ENCODE peak calls at places on chromosomes 16 and 17, in eight cellular contexts. One of them, this sample, is unnamed.

GRCh38 chr16:62029947-62030346 is 6.3 kb downstream of the CDH8 start:
- DNase-seq in stomach: no peak
- DNase-seq in transverse colon: no peak
- DNase-seq in effector CD4-positive, alpha-beta T cell: no peak
- DNase-seq in dermis blood vessel endothelial cell: no peak
- DNase-seq in GM12891: no peak
- DNase-seq in thoracic aorta: no peak
- DNase-seq in anterior cingulate cortex: no peak
- DNase-seq in this sample: no peak

GRCh38 chr17:77881545-77881944 is 77.0 kb upstream of the TNRC6C start:
- DNase-seq in stomach: peak; percentile 67
- DNase-seq in transverse colon: peak; percentile 79
- DNase-seq in effector CD4-positive, alpha-beta T cell: peak; percentile 54
- DNase-seq in dermis blood vessel endothelial cell: no peak
- DNase-seq in GM12891: peak; percentile 94
- DNase-seq in thoracic aorta: peak; percentile 52
- DNase-seq in anterior cingulate cortex: peak; percentile 20
- DNase-seq in this sample: peak; percentile 65

GRCh38 chr16:75702247-75702646 is 986 bp upstream of the DUXB start:
- DNase-seq in stomach: no peak
- DNase-seq in transverse colon: no peak
- DNase-seq in effector CD4-positive, alpha-beta T cell: no peak
- DNase-seq in dermis blood vessel endothelial cell: no peak
- DNase-seq in GM12891: no peak
- DNase-seq in thoracic aorta: no peak
- DNase-seq in anterior cingulate cortex: no peak
- DNase-seq in this sample: no peak

GRCh38 chr17:77480509-77481215 is 339.9 kb downstream of the SEC14L1 start:
- DNase-seq in stomach: no peak
- DNase-seq in transverse colon: no peak
- DNase-seq in effector CD4-positive, alpha-beta T cell: no peak
- DNase-seq in dermis blood vessel endothelial cell: no peak
- DNase-seq in GM12891: no peak
- DNase-seq in thoracic aorta: no peak
- DNase-seq in anterior cingulate cortex: no peak
- DNase-seq in this sample: no peak

GRCh38 chr17:65594585-65594940 is 33.1 kb upstream of the AXIN2 start:
- DNase-seq in stomach: no peak
- DNase-seq in transverse colon: no peak
- DNase-seq in effector CD4-positive, alpha-beta T cell: no peak
- DNase-seq in dermis blood vessel endothelial cell: no peak
- DNase-seq in GM12891: no peak
- DNase-seq in thoracic aorta: no peak
- DNase-seq in anterior cingulate cortex: no peak
- DNase-seq in this sample: no peak

GRCh38 chr17:76672270-76672851 is 28.8 kb upstream of the ST6GALNAC1 start:
- DNase-seq in stomach: no peak
- DNase-seq in transverse colon: peak; percentile 39
- DNase-seq in effector CD4-positive, alpha-beta T cell: no peak
- DNase-seq in dermis blood vessel endothelial cell: peak; percentile 39
- DNase-seq in GM12891: no peak
- DNase-seq in thoracic aorta: no peak
- DNase-seq in anterior cingulate cortex: no peak
- DNase-seq in this sample: peak; percentile 17

GRCh38 chr17:27457731-27458523 is 1.7 kb downstream of the KSR1 start:
- DNase-seq in stomach: no peak
- DNase-seq in transverse colon: no peak
- DNase-seq in effector CD4-positive, alpha-beta T cell: no peak
- DNase-seq in dermis blood vessel endothelial cell: peak; percentile 43
- DNase-seq in GM12891: no peak
- DNase-seq in thoracic aorta: no peak
- DNase-seq in anterior cingulate cortex: peak; percentile 28
- DNase-seq in this sample: peak; percentile 54

GRCh38 chr16:57755061-57755684 is 19.6 kb downstream of the KATNB1 start:
- DNase-seq in stomach: no peak
- DNase-seq in transverse colon: no peak
- DNase-seq in effector CD4-positive, alpha-beta T cell: no peak
- DNase-seq in dermis blood vessel endothelial cell: no peak
- DNase-seq in GM12891: no peak
- DNase-seq in thoracic aorta: no peak
- DNase-seq in anterior cingulate cortex: no peak
- DNase-seq in this sample: no peak

GRCh38 chr16:2145843-2146242 is 2.6 kb upstream of the RAB26 start:
- DNase-seq in stomach: no peak
- DNase-seq in transverse colon: no peak
- DNase-seq in effector CD4-positive, alpha-beta T cell: no peak
- DNase-seq in dermis blood vessel endothelial cell: no peak
- DNase-seq in GM12891: no peak
- DNase-seq in thoracic aorta: no peak
- DNase-seq in anterior cingulate cortex: no peak
- DNase-seq in this sample: no peak

GRCh38 chr17:33385713-33386112 is 92.6 kb upstream of the ASIC2 start:
- DNase-seq in stomach: no peak
- DNase-seq in transverse colon: no peak
- DNase-seq in effector CD4-positive, alpha-beta T cell: no peak
- DNase-seq in dermis blood vessel endothelial cell: no peak
- DNase-seq in GM12891: no peak
- DNase-seq in thoracic aorta: no peak
- DNase-seq in anterior cingulate cortex: no peak
- DNase-seq in this sample: no peak

GRCh38 chr17:3802461-3803307 is 1.7 kb upstream of the ITGAE start:
- DNase-seq in stomach: no peak
- DNase-seq in transverse colon: peak; percentile 45
- DNase-seq in effector CD4-positive, alpha-beta T cell: no peak
- DNase-seq in dermis blood vessel endothelial cell: no peak
- DNase-seq in GM12891: no peak
- DNase-seq in thoracic aorta: no peak
- DNase-seq in anterior cingulate cortex: no peak
- DNase-seq in this sample: no peak

GRCh38 chr17:78735832-78736525 is 46.1 kb downstream of the CYTH1 start:
- DNase-seq in stomach: no peak
- DNase-seq in transverse colon: peak; percentile 64
- DNase-seq in effector CD4-positive, alpha-beta T cell: no peak
- DNase-seq in dermis blood vessel endothelial cell: peak; percentile 58
- DNase-seq in GM12891: no peak
- DNase-seq in thoracic aorta: no peak
- DNase-seq in anterior cingulate cortex: no peak
- DNase-seq in this sample: no peak

GRCh38 chr17:63699638-63700527 is at the start of gene LIMD2:
- DNase-seq in stomach: peak; percentile 66
- DNase-seq in transverse colon: peak; percentile 70
- DNase-seq in effector CD4-positive, alpha-beta T cell: peak; percentile 81
- DNase-seq in dermis blood vessel endothelial cell: peak; percentile 61
- DNase-seq in GM12891: peak; percentile 70
- DNase-seq in thoracic aorta: no peak
- DNase-seq in anterior cingulate cortex: peak; percentile 20
- DNase-seq in this sample: no peak

GRCh38 chr17:29760279-29760721 is 137.6 kb upstream of the CORO6 start:
- DNase-seq in stomach: no peak
- DNase-seq in transverse colon: peak; percentile 29
- DNase-seq in effector CD4-positive, alpha-beta T cell: peak; percentile 37
- DNase-seq in dermis blood vessel endothelial cell: peak; percentile 37
- DNase-seq in GM12891: no peak
- DNase-seq in thoracic aorta: no peak
- DNase-seq in anterior cingulate cortex: no peak
- DNase-seq in this sample: peak; percentile 44

GRCh38 chr16:79171504-79172240 is 428.9 kb downstream of the MAF start:
- DNase-seq in stomach: no peak
- DNase-seq in transverse colon: no peak
- DNase-seq in effector CD4-positive, alpha-beta T cell: no peak
- DNase-seq in dermis blood vessel endothelial cell: no peak
- DNase-seq in GM12891: no peak
- DNase-seq in thoracic aorta: no peak
- DNase-seq in anterior cingulate cortex: no peak
- DNase-seq in this sample: no peak

GRCh38 chr17:18182978-18183333 is 672 bp upstream of the ALKBH5 start:
- DNase-seq in stomach: peak; percentile 78
- DNase-seq in transverse colon: peak; percentile 82
- DNase-seq in effector CD4-positive, alpha-beta T cell: peak; percentile 72
- DNase-seq in dermis blood vessel endothelial cell: peak; percentile 87
- DNase-seq in GM12891: peak; percentile 77
- DNase-seq in thoracic aorta: peak; percentile 58
- DNase-seq in anterior cingulate cortex: peak; percentile 81
- DNase-seq in this sample: no peak

GRCh38 chr17:80388601-80389000 is 26.4 kb upstream of the ENDOV start:
- DNase-seq in stomach: no peak
- DNase-seq in transverse colon: no peak
- DNase-seq in effector CD4-positive, alpha-beta T cell: no peak
- DNase-seq in dermis blood vessel endothelial cell: no peak
- DNase-seq in GM12891: no peak
- DNase-seq in thoracic aorta: no peak
- DNase-seq in anterior cingulate cortex: no peak
- DNase-seq in this sample: no peak

GRCh38 chr17:17509601-17510425 is 13.6 kb upstream of the RASD1 start:
- DNase-seq in stomach: no peak
- DNase-seq in transverse colon: no peak
- DNase-seq in effector CD4-positive, alpha-beta T cell: no peak
- DNase-seq in dermis blood vessel endothelial cell: no peak
- DNase-seq in GM12891: no peak
- DNase-seq in thoracic aorta: no peak
- DNase-seq in anterior cingulate cortex: no peak
- DNase-seq in this sample: no peak

GRCh38 chr16:4917117-4917516 is 19.8 kb downstream of the PPL start:
- DNase-seq in stomach: no peak
- DNase-seq in transverse colon: no peak
- DNase-seq in effector CD4-positive, alpha-beta T cell: no peak
- DNase-seq in dermis blood vessel endothelial cell: no peak
- DNase-seq in GM12891: no peak
- DNase-seq in thoracic aorta: no peak
- DNase-seq in anterior cingulate cortex: no peak
- DNase-seq in this sample: no peak

GRCh38 chr17:2905697-2906595 is 109.7 kb downstream of the RAP1GAP2 start:
- DNase-seq in stomach: no peak
- DNase-seq in transverse colon: no peak
- DNase-seq in effector CD4-positive, alpha-beta T cell: no peak
- DNase-seq in dermis blood vessel endothelial cell: no peak
- DNase-seq in GM12891: no peak
- DNase-seq in thoracic aorta: no peak
- DNase-seq in anterior cingulate cortex: no peak
- DNase-seq in this sample: no peak

GRCh38 chr16:30893082-30893743 is 664 bp downstream of the BCL7C start:
- DNase-seq in stomach: no peak
- DNase-seq in transverse colon: no peak
- DNase-seq in effector CD4-positive, alpha-beta T cell: no peak
- DNase-seq in dermis blood vessel endothelial cell: no peak
- DNase-seq in GM12891: no peak
- DNase-seq in thoracic aorta: no peak
- DNase-seq in anterior cingulate cortex: no peak
- DNase-seq in this sample: no peak

GRCh38 chr16:25235991-25236390 is 19.2 kb downstream of the AQP8 start:
- DNase-seq in stomach: no peak
- DNase-seq in transverse colon: no peak
- DNase-seq in effector CD4-positive, alpha-beta T cell: no peak
- DNase-seq in dermis blood vessel endothelial cell: no peak
- DNase-seq in GM12891: no peak
- DNase-seq in thoracic aorta: no peak
- DNase-seq in anterior cingulate cortex: no peak
- DNase-seq in this sample: no peak

GRCh38 chr16:15949210-15950166 is at the start of gene ABCC1:
- DNase-seq in stomach: peak; percentile 57
- DNase-seq in transverse colon: peak; percentile 57
- DNase-seq in effector CD4-positive, alpha-beta T cell: peak; percentile 50
- DNase-seq in dermis blood vessel endothelial cell: peak; percentile 61
- DNase-seq in GM12891: peak; percentile 74
- DNase-seq in thoracic aorta: no peak
- DNase-seq in anterior cingulate cortex: no peak
- DNase-seq in this sample: no peak

GRCh38 chr16:85395207-85395912 is 217.8 kb upstream of the GSE1 start:
- DNase-seq in stomach: peak; percentile 71
- DNase-seq in transverse colon: peak; percentile 67
- DNase-seq in effector CD4-positive, alpha-beta T cell: no peak
- DNase-seq in dermis blood vessel endothelial cell: peak; percentile 73
- DNase-seq in GM12891: peak; percentile 54
- DNase-seq in thoracic aorta: peak; percentile 85
- DNase-seq in anterior cingulate cortex: no peak
- DNase-seq in this sample: peak; percentile 19

GRCh38 chr16:69613283-69614154 is 47.8 kb downstream of the NFAT5 start:
- DNase-seq in stomach: no peak
- DNase-seq in transverse colon: peak; percentile 19
- DNase-seq in effector CD4-positive, alpha-beta T cell: no peak
- DNase-seq in dermis blood vessel endothelial cell: peak; percentile 18
- DNase-seq in GM12891: no peak
- DNase-seq in thoracic aorta: no peak
- DNase-seq in anterior cingulate cortex: no peak
- DNase-seq in this sample: no peak

This sample was measured in pons.